ENCODE peak calls at places on chromosomes 2 and 18, in five cellular contexts. B, X, D, O and P are unnamed samples.

GRCh38 chr2:239008004-239008403 is 160.1 kb downstream of the TWIST2 start:
- DNase-seq in X (no peak), B (no peak), D (no peak), O (no peak), P (no peak)

GRCh38 chr2:133674433-133675331 is 106.4 kb upstream of the NCKAP5 start:
- DNase-seq in O (no peak), X (no peak), B (peak; percentile 52), D (no peak), P (no peak)

GRCh38 chr2:215606219-215606618 is 170.4 kb upstream of the FN1 start:
- DNase-seq in B (no peak), D (no peak), O (no peak), X (no peak), P (no peak)

GRCh38 chr18:22983175-22983574 is 50.0 kb downstream of the RBBP8 start:
- DNase-seq in X (no peak), D (peak; percentile 23), B (no peak), O (no peak), P (no peak)

GRCh38 chr2:63628543-63628942 is 39.8 kb downstream of the MDH1 start:
- DNase-seq in D (peak; percentile 27), O (no peak), B (no peak), X (no peak), P (no peak)

GRCh38 chr2:196924051-196924450 is 2.5 kb downstream of the PGAP1 start:
- DNase-seq in B (no peak), O (no peak), X (no peak), D (no peak), P (no peak)

GRCh38 chr2:69645026-69645425 is 1.5 kb upstream of the AAK1 start:
- DNase-seq in B (no peak), O (no peak), X (no peak), D (no peak), P (no peak)

GRCh38 chr2:223285505-223286265 is 233.7 kb downstream of the KCNE4 start:
- DNase-seq in D (no peak), O (no peak), B (no peak), X (no peak), P (no peak)

GRCh38 chr2:176907341-176907740 is 305.3 kb upstream of the HNRNPA3 start:
- DNase-seq in O (no peak), X (no peak), D (no peak), B (no peak), P (no peak)

GRCh38 chr2:201858267-201858666 is 51.9 kb downstream of the CDK15 start:
- DNase-seq in B (no peak), O (no peak), X (no peak), D (no peak), P (no peak)

GRCh38 chr2:95061601-95062183 is 36.2 kb downstream of the MAL start:
- DNase-seq in D (peak; percentile 33), O (no peak), B (no peak), X (no peak), P (no peak)

GRCh38 chr2:180690611-180691010 is 289.8 kb upstream of the UBE2E3 start:
- DNase-seq in D (no peak), X (no peak), B (no peak), O (no peak), P (no peak)

GRCh38 chr2:46645681-46646162 is 166.4 kb downstream of the TMEM247 start:
- DNase-seq in X (no peak), B (no peak), D (no peak), O (no peak), P (no peak)

GRCh38 chr2:96839875-96840850 is 3.7 kb downstream of the ANKRD23 start:
- DNase-seq in X (no peak), D (no peak), O (no peak), B (no peak), P (no peak)

GRCh38 chr2:189155795-189156194 is 23.8 kb downstream of the COL5A2 start:
- DNase-seq in B (no peak), O (no peak), D (no peak), X (no peak), P (no peak)

GRCh38 chr2:70354264-70354949 is 52.5 kb upstream of the FAM136A start:
- DNase-seq in O (no peak), X (no peak), B (no peak), D (no peak), P (no peak)

GRCh38 chr18:73807551-73808192 is 340.0 kb downstream of the FBXO15 start:
- DNase-seq in X (no peak), D (no peak), B (no peak), O (no peak), P (no peak)

GRCh38 chr2:10274983-10275802 is 27.5 kb upstream of the HPCAL1 start:
- DNase-seq in O (no peak), B (no peak), D (no peak), X (no peak), P (no peak)

GRCh38 chr2:30412392-30413321 is 34.4 kb upstream of the LCLAT1 start:
- DNase-seq in X (no peak), B (no peak), O (no peak), D (no peak), P (no peak)

GRCh38 chr2:71692621-71693277 is 239.4 kb downstream of the DYSF start:
- DNase-seq in O (no peak), B (no peak), D (no peak), X (no peak), P (no peak)

GRCh38 chr2:143603035-143603616 is 473.9 kb downstream of the ARHGAP15 start:
- DNase-seq in D (no peak), B (no peak), X (no peak), O (no peak), P (no peak)

GRCh38 chr2:134594399-134594798 is 124.4 kb downstream of the TMEM163 start:
- DNase-seq in O (no peak), X (no peak), D (no peak), B (no peak), P (no peak)

GRCh38 chr2:60552096-60552850 is 1.2 kb downstream of the BCL11A start:
- DNase-seq in O (no peak), D (no peak), B (no peak), X (no peak), P (no peak)

GRCh38 chr2:23198316-23199114 is 186.5 kb upstream of the KLHL29 start:
- DNase-seq in X (no peak), D (no peak), O (no peak), B (no peak), P (no peak)

GRCh38 chr18:48293954-48294893 is 115.0 kb downstream of the ZBTB7C start:
- DNase-seq in D (no peak), B (peak; percentile 87), X (no peak), O (no peak), P (peak; percentile 94)

GRCh38 chr2:170139276-170139967 is 38.5 kb upstream of the MYO3B start:
- DNase-seq in X (no peak), D (no peak), B (no peak), O (no peak), P (no peak)

GRCh38 chr18:21179590-21180220 is 62.3 kb upstream of the GREB1L start:
- DNase-seq in X (no peak), D (peak; percentile 57), B (peak; percentile 39), O (peak; percentile 4), P (no peak)

GRCh38 chr2:20796374-20796791 is 26.5 kb downstream of the LDAH start:
- DNase-seq in B (no peak), O (no peak), X (no peak), D (no peak), P (no peak)

GRCh38 chr2:17646096-17646554 is 105.6 kb downstream of the VSNL1 start:
- DNase-seq in X (no peak), O (no peak), B (no peak), D (peak; percentile 75), P (no peak)

GRCh38 chr2:102098756-102099155 is 43.8 kb upstream of the IL1R1 start:
- DNase-seq in B (no peak), D (no peak), O (no peak), X (no peak), P (no peak)

GRCh38 chr18:5461056-5461455 is 82.7 kb downstream of the EPB41L3 start:
- DNase-seq in D (no peak), X (no peak), O (no peak), B (no peak), P (no peak)

GRCh38 chr2:181872178-181872577 is 19.4 kb upstream of the ITPRID2 start:
- DNase-seq in X (no peak), B (no peak), O (no peak), D (no peak), P (no peak)

GRCh38 chr2:241070811-241071676 is 31.0 kb downstream of the MTERF4 start:
- DNase-seq in X (no peak), O (no peak), B (no peak), D (no peak), P (no peak)

GRCh38 chr2:230757476-230757875 is 44.8 kb downstream of the CAB39 start:
- DNase-seq in B (no peak), D (no peak), X (no peak), O (no peak), P (no peak)